ENCODE peak calls at places on chromosome 15, in seven cellular contexts. C is kidney epithelial cell, F is OCI-LY7, E is activated gamma-delta T cell treated with Interleukin-2 at 50 U/mL for 16 hours, L is endothelial cell, Q is T1000, K is bronchial epithelial cell. D is an unnamed sample.

GRCh38 chr15:73941871-73942635 is 15.8 kb downstream of the LOXL1 start:
- DNase-seq in Q (no peak), L (no peak), F (no peak), C (no peak), E (peak; percentile 39), K (no peak), D (peak; percentile 83)

GRCh38 chr15:94855409-94856266 is 624.3 kb downstream of the MCTP2 start:
- DNase-seq in F (no peak), Q (no peak), K (no peak), C (no peak), E (no peak), L (no peak), D (no peak)

GRCh38 chr15:69825941-69826817 is 271.5 kb downstream of the TLE3 start:
- DNase-seq in L (no peak), Q (no peak), E (no peak), C (no peak), K (no peak), F (no peak), D (no peak)

GRCh38 chr15:77844798-77845446 is 212.2 kb upstream of the LINGO1 start:
- DNase-seq in Q (no peak), C (no peak), L (no peak), E (no peak), F (peak; percentile 13), K (no peak), D (no peak)

GRCh38 chr15:66982816-66983215 is 82.6 kb upstream of the SMAD3 start:
- DNase-seq in C (no peak), L (no peak), Q (no peak), K (no peak), F (no peak), E (no peak), D (no peak)

GRCh38 chr15:94451461-94451860 is 220.1 kb downstream of the MCTP2 start:
- DNase-seq in Q (no peak), C (no peak), F (no peak), E (no peak), K (peak; percentile 93), L (no peak), D (no peak)

GRCh38 chr15:66880380-66881155 is 178.5 kb downstream of the SMAD6 start:
- DNase-seq in C (no peak), E (no peak), Q (no peak), L (no peak), K (no peak), F (no peak), D (no peak)

GRCh38 chr15:63836579-63836978 is 2.8 kb upstream of the HERC1 start:
- DNase-seq in L (no peak), Q (no peak), E (no peak), F (no peak), K (no peak), C (no peak), D (no peak)

GRCh38 chr15:73964736-73965093 is 27.4 kb downstream of the STOML1 start:
- DNase-seq in E (peak; percentile 89), K (peak; percentile 62), L (peak; percentile 92), Q (peak; percentile 69), F (peak; percentile 83), C (no peak), D (peak; percentile 76)

GRCh38 chr15:77179541-77179998 is 108.7 kb upstream of the TSPAN3 start:
- DNase-seq in C (no peak), K (no peak), L (no peak), F (no peak), Q (no peak), E (no peak), D (no peak)

GRCh38 chr15:58295637-58296036 is 136.2 kb upstream of the LIPC start:
- DNase-seq in E (no peak), F (no peak), K (no peak), Q (no peak), L (no peak), C (no peak), D (no peak)

GRCh38 chr15:32152574-32152973 is 122.3 kb downstream of the CHRNA7 start:
- DNase-seq in L (no peak), K (no peak), Q (no peak), C (no peak), E (no peak), F (no peak), D (no peak)

GRCh38 chr15:36330598-36330997 is 248.8 kb upstream of the CDIN1 start:
- DNase-seq in E (no peak), F (no peak), L (no peak), Q (no peak), K (no peak), C (no peak), D (no peak)

GRCh38 chr15:80991446-80991845 is 1.8 kb upstream of the MESD start:
- DNase-seq in C (no peak), E (no peak), L (no peak), Q (no peak), K (peak; percentile 41), F (peak; percentile 71), D (no peak)

GRCh38 chr15:77107531-77108355 is 36.8 kb upstream of the TSPAN3 start:
- DNase-seq in F (peak; percentile 57), C (peak; percentile 9), E (no peak), K (peak; percentile 37), Q (no peak), L (peak; percentile 57), D (peak; percentile 60)

GRCh38 chr15:100224206-100225185 is 117.3 kb downstream of the ADAMTS17 start:
- DNase-seq in C (no peak), Q (no peak), K (peak; percentile 63), L (no peak), F (no peak), E (no peak), D (peak; percentile 67)

GRCh38 chr15:59255647-59256380 is 49.2 kb downstream of the LDHAL6B start:
- DNase-seq in C (no peak), K (peak; percentile 41), F (no peak), L (no peak), Q (no peak), E (no peak), D (peak; percentile 46)

GRCh38 chr15:61816856-61817255 is 243.4 kb downstream of the VPS13C start:
- DNase-seq in F (no peak), E (no peak), L (no peak), C (no peak), K (no peak), Q (no peak), D (no peak)

GRCh38 chr15:39199076-39199475 is 381.8 kb upstream of the THBS1 start:
- DNase-seq in E (no peak), Q (no peak), C (no peak), K (no peak), F (no peak), L (no peak), D (no peak)

GRCh38 chr15:72306211-72306785 is 13.7 kb downstream of the CELF6 start:
- DNase-seq in F (peak; percentile 31), L (peak; percentile 58), K (peak; percentile 45), E (peak; percentile 23), Q (no peak), C (no peak), D (no peak)

GRCh38 chr15:100205549-100206295 is 136.1 kb downstream of the ADAMTS17 start:
- DNase-seq in E (no peak), L (no peak), C (no peak), K (no peak), Q (no peak), F (no peak), D (no peak)

GRCh38 chr15:47003568-47003967 is 713.7 kb upstream of the SEMA6D start:
- DNase-seq in E (no peak), K (no peak), L (no peak), Q (no peak), F (no peak), C (no peak), D (no peak)

GRCh38 chr15:85062560-85062959 is 80.9 kb downstream of the PDE8A start:
- DNase-seq in L (no peak), K (no peak), C (no peak), Q (no peak), F (no peak), E (no peak), D (no peak)

GRCh38 chr15:43777293-43777819 is 590 bp upstream of the ELL3 start:
- DNase-seq in L (peak; percentile 71), F (peak; percentile 87), K (peak; percentile 56), Q (peak; percentile 82), E (peak; percentile 78), C (no peak), D (peak; percentile 77)

GRCh38 chr15:38781196-38781595 is 216.6 kb upstream of the RASGRP1 start:
- DNase-seq in E (no peak), K (peak; percentile 20), C (no peak), L (no peak), Q (no peak), F (no peak), D (no peak)

GRCh38 chr15:101031203-101031602 is 112.0 kb downstream of the LRRK1 start:
- DNase-seq in C (no peak), F (no peak), L (peak; percentile 2), Q (no peak), K (peak; percentile 56), E (no peak), D (no peak)

GRCh38 chr15:91578511-91578910 is 275.0 kb upstream of the SLCO3A1 start:
- DNase-seq in K (no peak), F (no peak), E (no peak), Q (no peak), L (no peak), C (no peak), D (no peak)

GRCh38 chr15:91465696-91466095 is 365.6 kb downstream of the SV2B start:
- DNase-seq in F (no peak), C (no peak), L (no peak), K (peak; percentile 53), E (no peak), Q (no peak), D (no peak)

GRCh38 chr15:74251187-74251811 is 15.2 kb downstream of the CCDC33 start:
- DNase-seq in F (no peak), C (no peak), L (no peak), Q (no peak), E (no peak), K (no peak), D (no peak)

GRCh38 chr15:42131826-42132806 is 24.3 kb downstream of the PLA2G4F start:
- DNase-seq in C (no peak), Q (no peak), E (no peak), L (no peak), F (no peak), K (no peak), D (peak; percentile 39)

GRCh38 chr15:32824777-32825176 is 107.0 kb downstream of the GREM1 start:
- DNase-seq in F (no peak), K (peak; percentile 91), E (no peak), L (no peak), C (peak; percentile 93), Q (peak; percentile 10), D (peak; percentile 88)

GRCh38 chr15:99707481-99708270 is 25.6 kb downstream of the LYSMD4 start:
- DNase-seq in L (no peak), Q (no peak), F (no peak), C (no peak), K (peak; percentile 69), E (no peak), D (no peak)

GRCh38 chr15:83504365-83504764 is 57.2 kb downstream of the SH3GL3 start:
- DNase-seq in E (no peak), K (peak; percentile 10), F (no peak), Q (no peak), L (no peak), C (no peak), D (no peak)

GRCh38 chr15:68186671-68187397 is 18.3 kb downstream of the CALML4 start:
- DNase-seq in L (no peak), K (peak; percentile 30), C (no peak), E (no peak), F (no peak), Q (no peak), D (no peak)

GRCh38 chr15:82942691-82943090 is 9.8 kb downstream of the HOMER2 start:
- DNase-seq in L (no peak), C (peak; percentile 87), E (no peak), Q (peak; percentile 23), F (no peak), K (peak; percentile 100), D (peak; percentile 94)